ENCODE peak calls at places on chromosomes 2 and 18, in nine cellular contexts. U is adrenal gland; I is psoas muscle; O is fibroblast of pulmonary artery; T is A549; R is suprapubic skin; Z is CD4-positive, alpha-beta T cell; A is hepatocyte; D is GM10248. B is an unnamed sample.

GRCh38 chr18:33440011-33440383 is 524 bp downstream of the CCDC178 start:
- DNase-seq in A (peak), Z (no peak), U (no peak), T (peak), R (no peak), D (peak), I (no peak), O (peak), B (peak)

GRCh38 chr2:149155181-149155580 is 116.7 kb downstream of the LYPD6B start:
- DNase-seq in U (no peak), A (no peak), Z (no peak), R (no peak), D (no peak), O (no peak), I (no peak), T (no peak), B (no peak)

GRCh38 chr2:218259099-218259921 is 1.5 kb upstream of the GPBAR1 start:
- DNase-seq in I (peak), O (peak), D (no peak), T (no peak), A (peak), Z (no peak), U (no peak), R (no peak), B (no peak)

GRCh38 chr2:67085146-67085545 is 312.0 kb upstream of the ETAA1 start:
- DNase-seq in A (no peak), R (no peak), O (no peak), D (no peak), U (no peak), Z (no peak), I (no peak), T (no peak), B (no peak)

GRCh38 chr2:217827430-217828201 is 175.2 kb downstream of the TNS1 start:
- DNase-seq in Z (no peak), U (peak), R (no peak), O (no peak), D (no peak), I (peak), T (no peak), A (no peak), B (no peak)

GRCh38 chr2:27914793-27915175 is 24.3 kb downstream of the BABAM2 start:
- DNase-seq in T (no peak), R (no peak), D (no peak), U (no peak), Z (no peak), A (no peak), I (no peak), O (no peak), B (no peak)

GRCh38 chr18:1104265-1104792 is 199.7 kb downstream of the ADCYAP1 start:
- DNase-seq in U (no peak), O (peak), I (no peak), Z (no peak), T (no peak), A (no peak), R (no peak), D (no peak), B (no peak)

GRCh38 chr2:86225581-86225980 is 26.3 kb downstream of the MRPL35 start:
- DNase-seq in T (no peak), U (peak), A (no peak), R (no peak), Z (peak), I (peak), D (peak), O (peak), B (peak)

GRCh38 chr2:284896-285492 is 2.9 kb downstream of the ALKAL2 start:
- DNase-seq in Z (no peak), T (no peak), U (no peak), D (no peak), O (peak), R (no peak), I (no peak), A (no peak), B (no peak)

GRCh38 chr18:32770181-32770650 is 2.6 kb downstream of the KLHL14 start:
- DNase-seq in A (peak), R (no peak), D (peak), I (no peak), O (no peak), U (no peak), Z (no peak), T (no peak), B (peak)

GRCh38 chr2:20106746-20107145 is 55.3 kb upstream of the LAPTM4A start:
- DNase-seq in T (no peak), A (peak), Z (no peak), U (peak), O (no peak), D (no peak), I (peak), R (no peak), B (no peak)

GRCh38 chr2:241817126-241817820 is 8.3 kb downstream of the NEU4 start:
- DNase-seq in O (no peak), D (peak), U (no peak), R (peak), A (no peak), Z (no peak), I (no peak), T (no peak), B (peak)

GRCh38 chr2:45030553-45030952 is 21.3 kb upstream of the SIX2 start:
- DNase-seq in D (no peak), I (no peak), U (no peak), A (no peak), R (no peak), Z (no peak), O (no peak), T (no peak), B (no peak)

GRCh38 chr2:220029013-220029412 is 401.6 kb downstream of the SLC4A3 start:
- DNase-seq in U (no peak), R (no peak), I (no peak), A (no peak), T (no peak), D (no peak), O (no peak), Z (no peak), B (no peak)

GRCh38 chr2:144490017-144490416 is 29.9 kb downstream of the ZEB2 start:
- DNase-seq in I (no peak), T (no peak), U (no peak), O (no peak), R (no peak), Z (no peak), A (no peak), D (no peak), B (no peak)

GRCh38 chr2:66573866-66574265 is 138.9 kb downstream of the MEIS1 start:
- DNase-seq in D (no peak), U (no peak), Z (no peak), A (peak), O (no peak), R (no peak), T (no peak), I (no peak), B (no peak)

GRCh38 chr2:240820607-240821428 is 799 bp upstream of the KIF1A start:
- DNase-seq in R (no peak), I (no peak), A (peak), U (no peak), T (peak), D (no peak), O (no peak), Z (no peak), B (no peak)

GRCh38 chr2:71843391-71843850 is 304.2 kb downstream of the CYP26B1 start:
- DNase-seq in T (peak), U (no peak), D (no peak), A (peak), R (no peak), O (peak), Z (no peak), I (no peak), B (no peak)

GRCh38 chr2:156430978-156431358 is 5.2 kb upstream of the GPD2 start:
- DNase-seq in U (no peak), I (no peak), A (no peak), D (peak), Z (no peak), R (no peak), T (peak), O (peak), B (peak)

GRCh38 chr18:26792661-26793060 is 72.8 kb downstream of the AQP4 start:
- DNase-seq in Z (no peak), U (no peak), T (peak), I (no peak), O (peak), A (no peak), D (no peak), R (no peak), B (no peak)

GRCh38 chr18:61894751-61895524 is 2.1 kb upstream of the RNF152 start:
- DNase-seq in A (no peak), R (no peak), O (no peak), Z (no peak), I (no peak), D (no peak), U (no peak), T (no peak), B (no peak)

GRCh38 chr18:61896118-61896517 is 3.3 kb upstream of the RNF152 start:
- DNase-seq in A (no peak), I (no peak), R (no peak), D (no peak), U (no peak), Z (no peak), T (no peak), O (no peak), B (no peak)

GRCh38 chr18:61893304-61893970 is 630 bp upstream of the RNF152 start:
- DNase-seq in I (peak), U (peak), A (peak), T (no peak), D (peak), Z (peak), O (peak), R (no peak), B (peak)

GRCh38 chr18:61892683-61893303 is at the start of gene RNF152:
- DNase-seq in O (peak), R (no peak), D (no peak), U (peak), I (peak), A (peak), T (no peak), Z (peak), B (peak)

GRCh38 chr18:61893971-61894750 is 1.4 kb upstream of the RNF152 start:
- DNase-seq in R (peak), T (peak), Z (peak), D (peak), A (peak), U (peak), I (peak), O (peak), B (peak)
- TF ChIP-seq CTCF in R (no peak), T (no peak), Z (no peak), D (peak), A (peak), U (no peak), I (peak), O (peak), B (no peak)

DNA sequence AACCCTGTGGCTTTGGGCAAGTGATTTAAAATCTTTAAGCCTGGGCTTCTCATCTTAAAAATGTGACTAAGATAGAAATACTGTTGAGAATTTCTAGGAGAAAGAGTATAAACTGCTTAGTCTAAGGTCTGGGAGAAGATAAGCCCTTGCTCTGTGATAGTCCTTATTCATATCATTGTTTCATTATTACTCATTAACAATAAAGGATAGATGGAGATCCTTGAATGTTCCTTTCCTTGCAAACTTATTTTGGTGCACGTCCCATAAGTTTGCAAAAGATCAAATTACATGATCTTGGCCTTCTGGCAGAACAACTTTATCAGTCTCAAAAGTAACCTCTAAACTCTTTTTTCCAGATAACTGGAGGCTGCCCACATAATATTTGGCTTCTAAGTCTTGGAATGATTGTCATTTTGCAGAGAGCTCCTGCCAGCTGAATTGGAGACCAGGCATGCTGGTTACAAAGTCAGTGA is 138.3 kb downstream of the FAM124B start:
- DNase-seq in D (no peak), I (no peak), T (no peak), A (no peak), R (no peak), Z (no peak), O (peak), U (no peak), B (no peak)
- TF ChIP-seq CTCF in D (no peak), I (no peak), T (no peak), A (no peak), R (no peak), Z (no peak), O (no peak), U (no peak), B (no peak)

GRCh38 chr18:13108330-13108729 is 110.2 kb upstream of the LDLRAD4 start:
- DNase-seq in I (no peak), U (no peak), O (no peak), D (no peak), A (no peak), R (no peak), T (no peak), Z (no peak), B (no peak)

GRCh38 chr18:13110559-13110958 is 108.0 kb upstream of the LDLRAD4 start:
- DNase-seq in U (no peak), T (no peak), Z (no peak), I (no peak), R (no peak), A (no peak), D (no peak), O (no peak), B (no peak)

GRCh38 chr18:13107074-13107473 is 111.5 kb upstream of the LDLRAD4 start:
- DNase-seq in T (no peak), U (no peak), D (no peak), R (no peak), A (no peak), O (no peak), I (no peak), Z (no peak), B (no peak)

GRCh38 chr18:13112982-13113381 is 105.6 kb upstream of the LDLRAD4 start:
- DNase-seq in Z (no peak), R (no peak), U (peak), A (peak), T (peak), D (no peak), O (peak), I (peak), B (no peak)
- TF ChIP-seq CTCF in Z (no peak), R (no peak), U (no peak), A (peak), T (no peak), D (no peak), O (peak), I (peak), B (no peak)

GRCh38 chr2:100482741-100483140 is 12.5 kb downstream of the NMS start:
- DNase-seq in D (no peak), O (peak), Z (no peak), T (peak), A (no peak), R (no peak), I (no peak), U (no peak), B (peak)
- TF ChIP-seq CTCF in D (peak), O (peak), Z (no peak), T (peak), A (no peak), R (no peak), I (no peak), U (no peak), B (peak)

B was measured in GM20000.